ENCODE peak calls at places on chromosomes 7 and 10, in seven cellular contexts. U is MCF 10A; D is activated CD4-positive, alpha-beta T cell treated with anti-CD3 and anti-CD28 coated beads for 48 hours; H is A172; B is NCI-H1048; E is LoVo; X is A549. F is an unnamed sample.

GRCh38 chr10:78465456-78465855 is 431.8 kb downstream of the RPS24 start:
- DNase-seq in E (no peak), D (no peak), X (no peak), B (no peak), U (no peak), H (no peak), F (no peak)

GRCh38 chr10:132974249-132974796 is 32.0 kb upstream of the CFAP46 start:
- DNase-seq in U (no peak), X (no peak), D (no peak), E (no peak), B (no peak), H (no peak), F (no peak)

GRCh38 chr7:34260282-34260681 is 354.9 kb downstream of the BMPER start:
- DNase-seq in X (peak), E (no peak), B (no peak), D (no peak), H (peak), U (peak), F (no peak)

GRCh38 chr10:130497056-130498010 is 361.1 kb downstream of the GLRX3 start:
- DNase-seq in B (no peak), D (no peak), X (no peak), H (no peak), U (no peak), E (no peak), F (no peak)

GRCh38 chr7:67413670-67414069 is 417.0 kb downstream of the TYW1 start:
- DNase-seq in U (no peak), D (no peak), H (no peak), E (no peak), B (no peak), X (no peak), F (no peak)

GRCh38 chr10:126352446-126352845 is 35.8 kb downstream of the ADAM12 start:
- DNase-seq in U (no peak), X (no peak), H (no peak), B (no peak), D (no peak), E (no peak), F (no peak)

GRCh38 chr10:90229486-90229885 is 528.1 kb downstream of the KIF20B start:
- DNase-seq in E (no peak), X (no peak), U (no peak), D (no peak), B (no peak), H (no peak), F (no peak)

GRCh38 chr7:137469191-137469811 is 125.8 kb upstream of the PTN start:
- DNase-seq in X (no peak), E (no peak), U (no peak), D (no peak), B (no peak), H (no peak), F (no peak)

GRCh38 chr7:70267381-70267780 is 669.1 kb downstream of the AUTS2 start:
- DNase-seq in E (no peak), D (no peak), H (no peak), B (no peak), X (no peak), U (no peak), F (no peak)